ENCODE peak calls at places on chromosomes 16 and 17, in four cellular contexts. P is WTC11, N is K562, G is GM12878. E is an unnamed sample.

GRCh38 chr16:28063047-28063521 is 430 bp downstream of the GSG1L start:
- DNase-seq in P (peak), N (no peak), G (no peak), E (peak)

GRCh38 chr17:45265823-45266222 is 3.9 kb upstream of the SPATA32 start:
- DNase-seq in P (no peak), N (no peak), G (no peak), E (no peak)

GRCh38 chr16:31453255-31454204 is 5.8 kb upstream of the ARMC5 start:
- DNase-seq in P (no peak), N (peak), G (no peak), E (no peak)

GRCh38 chr17:55430531-55431228 is 9.0 kb upstream of the MMD start:
- DNase-seq in P (no peak), N (no peak), G (no peak), E (peak)

GRCh38 chr16:2145843-2146242 is 2.6 kb upstream of the RAB26 start:
- DNase-seq in P (no peak), N (no peak), G (no peak), E (no peak)

GRCh38 chr16:56347166-56347565 is 78.2 kb downstream of the AMFR start:
- DNase-seq in P (no peak), N (no peak), G (no peak), E (no peak)

GRCh38 chr16:27978876-27979275 is 84.6 kb downstream of the GSG1L start:
- DNase-seq in P (no peak), N (no peak), G (no peak), E (no peak)

GRCh38 chr16:27070776-27071175 is 4.0 kb downstream of the C16orf82 start:
- DNase-seq in P (no peak), N (no peak), G (no peak), E (no peak)

GRCh38 chr16:65763640-65764305 is 602.7 kb upstream of the CDH5 start:
- DNase-seq in P (no peak), N (no peak), G (no peak), E (no peak)

GRCh38 chr17:61002316-61002736 is 324.7 kb downstream of the BCAS3 start:
- DNase-seq in P (no peak), N (peak), G (no peak), E (peak)

GRCh38 chr17:50884354-50885311 is 18.5 kb upstream of the TOB1 start:
- DNase-seq in P (no peak), N (peak), G (no peak), E (no peak)

GRCh38 chr16:2209258-2210008 is 1.2 kb downstream of the BRICD5 start:
- DNase-seq in P (no peak), N (peak), G (no peak), E (no peak)

GRCh38 chr17:80927791-80928216 is 63.8 kb upstream of the CHMP6 start:
- DNase-seq in P (no peak), N (no peak), G (no peak), E (no peak)

GRCh38 chr17:1484586-1485310 is 7.7 kb downstream of the MYO1C start:
- DNase-seq in P (peak), N (peak), G (peak), E (peak)

GRCh38 chr17:14997290-14997689 is 267.8 kb downstream of the PMP22 start:
- DNase-seq in P (no peak), N (no peak), G (no peak), E (no peak)

GRCh38 chr17:65099941-65100315 is 37.2 kb upstream of the RGS9 start:
- DNase-seq in P (no peak), N (peak), G (peak), E (no peak)

GRCh38 chr16:77767211-77767610 is 21.2 kb upstream of the VAT1L start:
- DNase-seq in P (no peak), N (no peak), G (no peak), E (no peak)

GRCh38 chr17:15780188-15780587 is 48.1 kb downstream of the TBC1D26 start:
- DNase-seq in P (no peak), N (no peak), G (no peak), E (no peak)

GRCh38 chr16:69397821-69398521 is 12.2 kb upstream of the TERF2 start:
- DNase-seq in P (peak), N (peak), G (peak), E (peak)

GRCh38 chr16:89491238-89491869 is 993 bp upstream of the ANKRD11 start:
- DNase-seq in P (no peak), N (no peak), G (no peak), E (peak)

GRCh38 chr16:58651965-58652348 is 22.3 kb upstream of the CNOT1 start:
- DNase-seq in P (no peak), N (no peak), G (no peak), E (no peak)

GRCh38 chr17:80501739-80502577 is 25.6 kb upstream of the NPTX1 start:
- DNase-seq in P (no peak), N (no peak), G (no peak), E (no peak)

GRCh38 chr16:17590711-17591654 is 120.2 kb upstream of the XYLT1 start:
- DNase-seq in P (no peak), N (peak), G (no peak), E (no peak)

GRCh38 chr17:77475012-77475976 is 334.5 kb downstream of the SEC14L1 start:
- DNase-seq in P (no peak), N (no peak), G (no peak), E (no peak)

GRCh38 chr17:3771140-3771539 is 29.8 kb downstream of the ITGAE start:
- DNase-seq in P (no peak), N (no peak), G (no peak), E (no peak)

GRCh38 chr17:66655861-66656260 is 179.1 kb upstream of the CACNG5 start:
- DNase-seq in P (no peak), N (peak), G (no peak), E (no peak)

GRCh38 chr16:84718-85452 is 6.9 kb downstream of the MPG start:
- DNase-seq in P (no peak), N (no peak), G (peak), E (no peak)

GRCh38 chr17:70636517-70637133 is 467.3 kb downstream of the KCNJ2 start:
- DNase-seq in P (no peak), N (peak), G (no peak), E (peak)

GRCh38 chr17:44110823-44111633 is 12.4 kb downstream of the HDAC5 start:
- DNase-seq in P (peak), N (peak), G (peak), E (peak)

GRCh38 chr17:57662644-57663308 is 82.3 kb downstream of the CCDC182 start:
- DNase-seq in P (peak), N (peak), G (no peak), E (peak)

GRCh38 chr16:69937465-69937951 is 13.6 kb upstream of the CLEC18A start:
- DNase-seq in P (peak), N (peak), G (no peak), E (peak)

GRCh38 chr16:4653981-4654380 is 29.4 kb downstream of the MGRN1 start:
- DNase-seq in P (no peak), N (no peak), G (no peak), E (no peak)

GRCh38 chr16:25693621-25694020 is 1.9 kb downstream of the HS3ST4 start:
- DNase-seq in P (no peak), N (no peak), G (no peak), E (no peak)

DNA sequence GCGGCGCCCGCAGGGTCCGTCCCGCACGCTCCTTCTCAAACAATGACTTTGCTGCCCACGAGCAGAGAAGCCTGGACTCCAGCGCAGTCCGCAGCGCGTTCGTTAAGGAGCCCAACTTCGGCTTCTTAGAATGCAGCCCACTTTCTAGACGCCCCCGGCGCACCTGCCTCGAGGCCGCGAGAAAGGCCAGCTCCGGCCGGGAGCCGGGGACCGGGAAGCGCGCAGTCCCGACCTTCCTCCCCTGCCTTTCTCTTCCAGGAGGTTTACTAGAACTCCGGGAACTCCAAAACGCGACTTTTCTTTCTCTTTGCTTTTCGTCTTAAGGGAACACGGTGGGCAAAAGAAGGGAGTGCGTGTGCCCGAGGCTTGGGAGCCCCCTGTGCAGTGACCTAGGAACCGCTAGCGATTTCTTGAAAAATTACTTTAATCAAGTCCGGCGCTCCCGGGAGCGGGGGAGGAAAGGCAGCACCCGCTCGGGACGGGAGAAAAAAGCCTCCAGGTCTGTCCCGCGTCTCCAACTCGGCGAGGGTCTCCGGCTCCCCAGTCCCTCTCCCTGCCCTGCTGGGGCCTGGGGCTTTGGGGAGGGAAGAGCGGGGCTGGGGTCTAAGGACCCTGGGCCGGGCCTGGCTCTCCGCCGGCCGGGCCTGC is 2.6 kb downstream of the HNF1B start:
- DNase-seq in P (peak), N (no peak), G (no peak), E (peak)
- TF ChIP-seq USF1 in P (no peak), N (no peak), G (no peak), E (no peak)

GRCh38 chr16:54245788-54246453 is 40.7 kb downstream of the IRX3 start:
- DNase-seq in P (no peak), N (no peak), G (no peak), E (no peak)
- TF ChIP-seq USF1 in P (no peak), N (no peak), G (no peak), E (no peak)

GRCh38 chr17:41527076-41528023 is 758 bp downstream of the KRT19 start:
- DNase-seq in P (peak), N (peak), G (no peak), E (no peak)
- TF ChIP-seq USF1 in P (no peak), N (no peak), G (no peak), E (no peak)

DNA sequence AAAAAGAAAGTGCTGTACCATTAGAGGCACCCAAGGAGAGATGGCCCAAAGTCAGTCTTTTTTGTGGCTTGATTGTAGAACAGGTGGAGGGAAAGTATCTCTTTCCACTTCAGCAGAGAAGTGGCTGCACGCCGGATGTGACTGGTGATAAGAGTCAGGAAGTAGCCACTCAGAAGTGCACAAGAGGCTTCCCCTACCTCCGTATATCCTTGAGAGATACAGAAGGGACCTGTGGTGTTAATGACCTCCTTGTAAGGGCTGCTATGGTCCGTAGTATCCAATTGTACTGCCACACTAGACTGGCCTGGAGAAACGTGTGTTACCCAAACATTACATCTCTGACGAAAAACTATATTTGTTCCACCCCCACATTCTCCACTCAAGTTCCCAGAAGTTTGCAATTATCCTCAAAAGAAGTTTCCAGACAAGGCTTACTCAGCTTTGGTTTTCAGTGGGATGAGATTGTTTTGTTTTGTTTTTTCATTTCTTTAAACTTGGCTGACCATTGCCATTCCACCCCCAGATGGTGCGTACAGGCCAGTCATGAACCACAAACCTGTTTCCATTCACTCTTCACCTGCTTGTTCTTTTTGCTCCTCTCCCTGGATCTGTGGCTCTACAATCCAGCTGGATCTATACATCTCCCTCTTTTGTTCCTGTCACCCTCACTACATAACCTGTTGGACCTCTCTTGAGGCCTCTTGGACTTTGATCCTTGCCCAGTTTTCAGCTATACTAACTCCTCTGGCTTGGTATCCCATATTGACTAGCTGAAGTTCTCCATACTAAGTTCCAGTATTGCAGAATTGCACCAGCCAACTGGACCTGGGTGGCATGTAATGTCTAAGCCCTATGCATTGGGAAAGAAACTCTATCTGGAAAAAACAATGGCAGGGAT is 20.7 kb upstream of the MED13 start:
- DNase-seq in P (no peak), N (peak), G (no peak), E (no peak)
- TF ChIP-seq USF1 in P (no peak), N (no peak), G (no peak), E (no peak)

GRCh38 chr17:72386619-72387237 is 265.9 kb downstream of the SOX9 start:
- DNase-seq in P (no peak), N (no peak), G (no peak), E (no peak)
- TF ChIP-seq USF1 in P (no peak), N (no peak), G (no peak), E (no peak)

GRCh38 chr16:19804538-19805323 is 79.9 kb downstream of the GPRC5B start:
- DNase-seq in P (peak), N (peak), G (no peak), E (no peak)
- TF ChIP-seq USF1 in P (no peak), N (no peak), G (no peak), E (no peak)

E was measured in SK-N-SH.